ENCODE peak calls at places on chromosomes 2 and 18, in eight cellular contexts. Y is heart right ventricle; O is Panc1; W is PC-9; D is brain microvascular endothelial cell; S is prostate gland; R is CD8-positive, alpha-beta T cell; L is thoracic aorta. E is an unnamed sample.

GRCh38 chr18:36378194-36378593 is 80.7 kb downstream of the FHOD3 start:
- DNase-seq in Y (no peak), O (no peak), W (no peak), D (no peak), S (no peak), R (no peak), L (no peak), E (no peak)

GRCh38 chr18:22311301-22311700 is 106.4 kb downstream of the CTAGE1 start:
- DNase-seq in Y (no peak), O (no peak), W (no peak), D (peak), S (no peak), R (no peak), L (no peak), E (no peak)

GRCh38 chr18:23864620-23865019 is 149.9 kb upstream of the TTC39C start:
- DNase-seq in Y (no peak), O (no peak), W (no peak), D (no peak), S (no peak), R (peak), L (no peak), E (no peak)

GRCh38 chr18:58227361-58227930 is 183.4 kb downstream of the NEDD4L start:
- DNase-seq in Y (no peak), O (no peak), W (no peak), D (no peak), S (no peak), R (no peak), L (no peak), E (no peak)

GRCh38 chr2:59312967-59313943 is 1072.1 kb upstream of the FANCL start:
- DNase-seq in Y (no peak), O (no peak), W (no peak), D (no peak), S (no peak), R (no peak), L (no peak), E (no peak)

GRCh38 chr2:98084151-98084868 is 2.7 kb upstream of the VWA3B start:
- DNase-seq in Y (no peak), O (no peak), W (no peak), D (no peak), S (no peak), R (no peak), L (no peak), E (no peak)

GRCh38 chr18:29184654-29185053 is 1007.7 kb upstream of the CDH2 start:
- DNase-seq in Y (no peak), O (no peak), W (no peak), D (peak), S (no peak), R (no peak), L (no peak), E (no peak)

GRCh38 chr2:40844353-40845277 is 392.7 kb upstream of the SLC8A1 start:
- DNase-seq in Y (no peak), O (no peak), W (peak), D (no peak), S (no peak), R (no peak), L (no peak), E (no peak)

GRCh38 chr2:27485496-27485895 is 4.0 kb downstream of the IFT172 start:
- DNase-seq in Y (no peak), O (no peak), W (no peak), D (no peak), S (no peak), R (no peak), L (no peak), E (no peak)

GRCh38 chr2:74583504-74583903 is 29.0 kb downstream of the DOK1 start:
- DNase-seq in Y (no peak), O (no peak), W (peak), D (peak), S (no peak), R (no peak), L (no peak), E (no peak)

GRCh38 chr2:31810200-31810917 is 200.4 kb downstream of the MEMO1 start:
- DNase-seq in Y (no peak), O (no peak), W (no peak), D (no peak), S (no peak), R (no peak), L (no peak), E (no peak)

GRCh38 chr2:31813016-31813415 is 197.8 kb downstream of the MEMO1 start:
- DNase-seq in Y (no peak), O (no peak), W (no peak), D (no peak), S (no peak), R (no peak), L (no peak), E (no peak)

DNA sequence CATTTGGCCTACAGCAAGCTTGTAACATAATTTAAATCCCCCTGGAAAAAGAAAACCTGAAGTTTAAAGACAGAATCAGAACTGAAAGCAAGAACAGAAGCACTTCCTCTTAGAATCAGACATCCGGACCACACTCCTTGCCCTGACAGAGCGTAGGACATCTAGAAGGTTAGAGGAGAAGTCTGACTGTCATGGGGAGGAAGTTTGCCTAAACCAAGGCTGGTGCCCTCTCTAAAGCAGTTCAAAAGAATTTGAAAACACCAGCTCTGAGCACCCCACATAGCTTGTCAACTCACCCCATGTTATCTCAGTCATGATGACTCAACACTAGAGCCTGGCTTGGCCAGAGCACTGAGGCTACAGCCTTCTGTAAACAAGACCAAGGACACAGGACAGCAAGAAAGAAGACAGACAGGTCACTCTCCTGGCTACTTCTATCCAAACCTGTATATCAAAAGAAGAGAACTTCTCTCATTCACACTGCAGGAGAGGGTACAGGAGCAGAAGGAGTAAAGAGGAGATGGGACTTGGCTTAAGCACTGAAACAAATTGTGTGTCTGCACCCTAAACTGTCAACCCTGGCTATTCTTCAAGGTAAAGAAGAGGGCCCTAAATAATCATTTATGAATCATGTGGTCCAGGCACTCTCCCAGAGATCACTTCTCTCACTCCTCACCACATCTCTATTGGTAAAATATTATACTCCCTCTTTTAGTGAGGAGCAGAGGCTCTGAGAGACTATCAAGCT is 198.6 kb downstream of the MEMO1 start:
- DNase-seq in Y (no peak), O (no peak), W (peak), D (peak), S (peak), R (peak), L (no peak), E (no peak)
- H3K27ac ChIP-seq in Y (no peak), O (no peak), W (peak), D (no peak), S (peak), R (no peak), L (no peak), E (no peak)

DNA sequence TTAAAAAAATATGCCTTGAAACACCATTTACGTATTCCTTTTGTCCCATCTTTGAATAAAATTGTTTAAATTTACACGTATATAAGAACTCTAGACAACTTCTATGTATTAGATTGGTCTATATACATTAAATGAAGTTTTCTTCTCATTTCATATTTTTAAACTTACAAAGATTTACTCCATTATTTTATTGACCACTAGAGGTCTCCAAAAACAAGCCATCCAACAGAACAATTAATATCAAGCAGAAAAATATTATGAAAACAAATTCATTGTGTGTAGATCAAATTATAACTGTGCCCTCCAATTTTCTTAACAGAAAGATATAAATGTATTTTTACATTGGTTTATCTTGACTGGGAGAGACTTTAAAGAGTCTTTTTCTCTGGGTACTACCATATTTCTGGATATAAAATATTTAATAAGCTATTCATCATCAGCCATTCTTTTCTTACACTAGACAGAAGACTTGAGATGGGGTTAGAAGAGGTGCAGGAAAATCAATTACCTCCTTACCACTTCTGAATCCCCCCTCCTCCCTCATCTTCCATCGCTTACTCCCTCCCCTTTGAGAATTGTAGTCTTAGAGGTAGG is 66.5 kb downstream of the DPP4 start:
- DNase-seq in Y (no peak), O (no peak), W (no peak), D (no peak), S (no peak), R (no peak), L (no peak), E (no peak)
- TF ChIP-seq CTCF in Y (peak), O (peak), W (peak), D (peak), S (peak), R (peak), L (peak), E (peak)

GRCh38 chr2:7280790-7281189 is 363.6 kb downstream of the RNF144A start:
- DNase-seq in Y (no peak), O (no peak), W (no peak), D (no peak), S (no peak), R (no peak), L (no peak), E (no peak)
- H3K27ac ChIP-seq in Y (no peak), O (no peak), W (no peak), D (no peak), S (no peak), R (no peak), L (no peak), E (no peak)

DNA sequence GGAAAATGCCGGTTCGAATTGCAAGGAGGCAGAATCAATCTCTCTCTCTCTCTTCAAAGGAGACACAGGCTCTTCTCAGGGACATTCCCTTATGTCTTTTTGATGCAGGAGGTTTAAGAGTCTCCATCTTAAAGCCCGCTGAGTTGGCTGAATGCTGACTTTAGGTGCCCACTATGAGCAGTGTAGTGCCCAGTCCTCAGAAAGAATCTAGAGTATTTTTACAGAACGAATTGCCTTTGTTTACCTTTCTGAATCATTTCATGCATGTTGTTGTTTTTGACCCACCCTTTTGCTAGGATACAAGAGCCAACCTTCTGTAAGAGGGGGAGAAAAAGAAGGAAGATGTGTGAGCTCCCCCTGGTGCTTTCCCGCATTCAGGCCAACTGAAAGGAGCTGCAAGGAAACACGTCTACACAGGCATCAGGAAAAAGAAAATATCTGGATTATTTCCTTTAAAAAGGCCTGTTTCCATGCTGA is 193.5 kb upstream of the TCF4 start:
- DNase-seq in Y (peak), O (peak), W (peak), D (peak), S (peak), R (no peak), L (no peak), E (no peak)
- TF ChIP-seq CTCF in Y (peak), O (peak), W (peak), D (peak), S (peak), R (no peak), L (peak), E (peak)

E was measured in ascending aorta.